ENCODE peak calls at places on chromosome 3, in eight cellular contexts. U is mammary epithelial cell, T is OCI-LY7, S is GM12865, W is colonic mucosa, E is lower lobe of right lung, C is endothelial cell of umbilical vein, K is astrocyte of the spinal cord. D is an unnamed sample.

GRCh38 chr3:42705962-42706585 is 3.5 kb upstream of the HHATL start:
- DNase-seq in T (no peak), C (no peak), E (peak; percentile 14), S (no peak), K (no peak), W (no peak), U (no peak), D (no peak)

GRCh38 chr3:134576426-134576825 is 74.4 kb downstream of the KY start:
- DNase-seq in S (no peak), T (no peak), C (no peak), K (no peak), W (peak; percentile 48), U (no peak), E (no peak), D (no peak)

GRCh38 chr3:153210116-153210515 is 48.1 kb downstream of the RAP2B start:
- DNase-seq in K (peak; percentile 48), S (no peak), E (no peak), U (peak; percentile 9), C (no peak), W (no peak), T (no peak), D (no peak)

GRCh38 chr3:134029256-134029733 is 430 bp downstream of the SLCO2A1 start:
- DNase-seq in K (peak; percentile 38), S (no peak), W (peak; percentile 17), E (no peak), T (no peak), U (peak; percentile 34), C (peak; percentile 38), D (no peak)

GRCh38 chr3:123383101-123384053 is 65.5 kb downstream of the ADCY5 start:
- DNase-seq in S (no peak), C (no peak), T (no peak), E (no peak), U (no peak), K (no peak), W (no peak), D (no peak)

GRCh38 chr3:109921509-109921908 is 584.2 kb upstream of the DPPA4 start:
- DNase-seq in E (no peak), U (no peak), S (no peak), K (no peak), C (no peak), W (no peak), T (no peak), D (no peak)

GRCh38 chr3:163919154-163919553 is 1159.1 kb downstream of the SI start:
- DNase-seq in E (no peak), C (no peak), U (no peak), S (no peak), T (no peak), W (no peak), K (no peak), D (no peak)

GRCh38 chr3:78507196-78507984 is 1260.4 kb downstream of the ROBO1 start:
- DNase-seq in T (no peak), E (no peak), C (no peak), S (no peak), K (no peak), U (peak; percentile 50), W (no peak), D (no peak)

GRCh38 chr3:152105446-152105845 is 163.3 kb upstream of the MBNL1 start:
- DNase-seq in K (no peak), S (no peak), U (no peak), T (no peak), C (no peak), E (no peak), W (no peak), D (no peak)

GRCh38 chr3:16300282-16300681 is 35.3 kb downstream of the OXNAD1 start:
- DNase-seq in C (no peak), E (no peak), S (peak; percentile 34), W (no peak), U (no peak), K (no peak), T (no peak), D (no peak)

GRCh38 chr3:11641316-11641682 is 2.4 kb downstream of the VGLL4 start:
- DNase-seq in K (no peak), C (peak; percentile 49), W (no peak), U (no peak), S (no peak), E (no peak), T (no peak), D (no peak)
- H3K4me3 ChIP-seq in K (peak overlapping the region; percentile 96), C (peak overlapping the region; percentile 70), W (peak overlapping the region; percentile 57), U (peak overlapping the region; percentile 61), S (peak overlapping the region; percentile 81), E (peak overlapping the region; percentile 69), T (peak overlapping the region; percentile 86), D (peak overlapping the region; percentile 78)

GRCh38 chr3:121998588-121999473 is 23.2 kb downstream of the ILDR1 start:
- DNase-seq in K (no peak), U (no peak), W (no peak), E (no peak), T (no peak), C (peak; percentile 41), S (peak; percentile 63), D (no peak)

GRCh38 chr3:121998030-121998580 is 23.9 kb downstream of the ILDR1 start:
- DNase-seq in C (peak; percentile 77), U (peak; percentile 42), S (peak; percentile 66), E (no peak), K (peak; percentile 39), W (no peak), T (peak; percentile 40), D (peak; percentile 65)

GRCh38 chr3:121997372-121997771 is 24.7 kb downstream of the ILDR1 start:
- DNase-seq in C (no peak), T (no peak), U (no peak), S (peak; percentile 39), E (no peak), W (no peak), K (no peak), D (no peak)

GRCh38 chr3:121992601-121993560 is 29.2 kb downstream of the ILDR1 start:
- DNase-seq in C (no peak), K (no peak), T (peak; percentile 96), E (no peak), U (no peak), W (no peak), S (peak; percentile 73), D (no peak)

DNA sequence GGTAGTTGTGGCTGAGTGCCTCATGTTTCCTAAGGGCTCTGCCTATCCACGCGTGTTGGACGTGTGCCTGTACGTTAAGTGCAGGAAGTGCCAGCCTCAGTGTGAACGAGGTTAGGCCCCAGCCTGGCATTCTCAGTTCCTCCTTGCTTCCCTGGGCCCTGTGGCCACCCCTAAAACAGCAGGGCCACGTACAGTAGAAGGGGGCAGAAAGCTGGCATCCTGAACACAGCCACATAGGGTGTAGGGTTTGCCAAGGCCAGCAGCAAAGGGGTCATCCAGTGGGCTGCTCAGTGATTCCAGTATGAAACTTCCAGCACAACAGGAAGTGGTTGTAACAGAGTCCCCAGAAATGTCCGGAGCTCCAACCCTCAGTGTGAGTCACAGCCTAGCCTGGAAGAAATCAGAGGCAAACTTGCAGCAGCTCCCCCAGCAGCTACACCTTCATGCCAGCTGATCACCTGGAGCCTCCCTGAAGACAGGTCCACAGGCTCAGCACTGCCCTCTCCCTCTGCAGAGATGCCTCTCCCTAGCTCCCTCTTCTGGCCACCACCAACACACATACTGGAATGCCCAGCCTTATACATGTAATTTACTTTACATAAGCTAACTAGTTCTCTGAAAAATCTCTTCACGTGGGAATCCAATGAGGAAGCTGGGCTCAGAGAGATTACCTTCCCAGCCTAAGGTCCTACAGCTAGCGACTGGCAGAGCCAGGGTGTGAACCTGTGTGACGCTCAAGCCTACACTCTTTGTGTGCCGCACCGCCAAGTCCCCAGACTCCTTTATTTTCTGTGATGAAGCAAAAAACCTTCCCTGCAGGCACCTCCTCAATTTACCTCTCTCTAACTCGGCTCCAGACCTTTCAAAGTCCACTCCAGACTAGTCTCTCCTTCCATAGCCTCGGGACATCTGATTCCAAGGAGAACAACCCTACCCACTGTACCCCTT is 26.6 kb downstream of the ILDR1 start:
- DNase-seq in T (peak; percentile 87), E (peak; percentile 77), K (peak; percentile 74), C (peak; percentile 74), W (peak; percentile 77), U (peak; percentile 93), S (peak; percentile 76), D (peak; percentile 64)
- TF ChIP-seq CTCF in T (peak; percentile 91), E (peak; percentile 53), K (peak; percentile 50), C (peak; percentile 32), W (peak; percentile 42), U (peak; percentile 69), S (peak; percentile 68), D (peak; percentile 34)

DNA sequence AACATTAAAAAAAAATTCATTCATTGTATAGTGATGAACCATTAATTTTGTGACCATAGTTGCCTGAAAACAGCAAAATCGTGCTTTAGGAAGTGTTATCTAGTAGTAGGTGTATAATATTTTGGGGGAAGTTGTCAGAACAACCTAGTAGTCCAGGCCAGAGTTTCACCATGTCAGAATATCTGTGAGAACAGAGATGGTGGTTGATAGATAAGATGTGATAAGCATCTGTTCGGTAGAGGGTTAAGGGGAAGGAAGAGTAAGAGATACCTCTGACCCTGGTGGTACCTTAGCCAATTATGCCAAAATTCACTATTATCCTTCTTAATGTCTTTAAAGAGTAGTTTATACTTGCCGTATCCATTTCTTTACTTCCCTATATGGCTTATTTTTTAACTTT is 113.8 kb downstream of the MITF start:
- DNase-seq in W (no peak), U (no peak), S (no peak), T (no peak), C (no peak), E (no peak), K (no peak), D (no peak)
- H3K4me3 ChIP-seq in W (no peak overlapping the region), U (no peak overlapping the region), S (no peak overlapping the region), T (no peak overlapping the region), C (no peak overlapping the region), E (no peak overlapping the region), K (no peak overlapping the region), D (no peak overlapping the region)

GRCh38 chr3:11272913-11273574 is 847 bp downstream of the ATG7 start:
- DNase-seq in U (no peak), W (no peak), E (no peak), K (no peak), T (peak; percentile 16), S (no peak), C (no peak), D (no peak)

GRCh38 chr3:11273945-11274344 is 1.7 kb downstream of the ATG7 start:
- DNase-seq in E (no peak), W (no peak), T (no peak), U (no peak), C (no peak), K (no peak), S (no peak), D (no peak)

GRCh38 chr3:11269007-11269406 is 3.2 kb upstream of the ATG7 start:
- DNase-seq in W (no peak), U (no peak), C (no peak), K (no peak), E (no peak), S (no peak), T (no peak), D (no peak)

GRCh38 chr3:11274743-11275142 is 2.5 kb downstream of the ATG7 start:
- DNase-seq in E (no peak), U (no peak), T (no peak), C (no peak), S (no peak), K (no peak), W (no peak), D (no peak)

GRCh38 chr3:11271986-11272904 is at the start of gene ATG7:
- DNase-seq in C (peak; percentile 98), T (peak; percentile 98), S (peak; percentile 97), E (peak; percentile 99), W (peak; percentile 98), U (peak; percentile 92), K (peak; percentile 97), D (peak; percentile 99)
- TF ChIP-seq CTCF in C (no peak), T (no peak), S (no peak), E (no peak), W (no peak), U (no peak), K (no peak), D (no peak)

GRCh38 chr3:11910971-11911531 is 64.4 kb upstream of the TAMM41 start:
- DNase-seq in W (no peak), U (no peak), T (no peak), K (no peak), C (no peak), S (no peak), E (no peak), D (peak; percentile 55)
- H3K4me3 ChIP-seq in W (no peak overlapping the region), U (no peak overlapping the region), T (no peak overlapping the region), K (no peak overlapping the region), C (peak overlapping the region; percentile 19), S (no peak overlapping the region), E (no peak overlapping the region), D (no peak overlapping the region)